ENCODE peak calls at places on chromosomes 4 and X, in five cellular contexts. J is MM.1S, W is ovary, G is heart right ventricle, Q is HCT116. U is an unnamed sample.

GRCh38 chr4:156933633-156934258 is 37.9 kb downstream of the PDGFC start:
- DNase-seq in J (no peak), W (no peak), G (no peak), Q (peak; percentile 32), U (no peak)

GRCh38 chrX:39397561-39398200 is 596.4 kb downstream of the MID1IP1 start:
- DNase-seq in J (no peak), W (no peak), G (no peak), Q (no peak), U (no peak)

GRCh38 chr4:3868146-3868840 is 102.1 kb downstream of the ADRA2C start:
- DNase-seq in J (peak; percentile 18), W (no peak), G (no peak), Q (no peak), U (peak; percentile 39)

GRCh38 chr4:69321153-69321729 is 41.0 kb downstream of the UGT2B28 start:
- DNase-seq in J (peak; percentile 79), W (no peak), G (no peak), Q (no peak), U (no peak)

GRCh38 chr4:122873752-122874151 is 47.1 kb downstream of the FGF2 start:
- DNase-seq in J (no peak), W (no peak), G (no peak), Q (no peak), U (no peak)

GRCh38 chr4:7238300-7238960 is 46.1 kb downstream of the SORCS2 start:
- DNase-seq in J (no peak), W (no peak), G (no peak), Q (no peak), U (no peak)

GRCh38 chrX:53081925-53082772 is at the start of gene TSPYL2:
- DNase-seq in J (peak; percentile 88), W (peak; percentile 96), G (peak; percentile 94), Q (peak; percentile 85), U (peak; percentile 94)

GRCh38 chrX:48496660-48497059 is 12.1 kb upstream of the PORCN start:
- DNase-seq in J (no peak), W (no peak), G (no peak), Q (no peak), U (no peak)

GRCh38 chr4:115090483-115091075 is 22.8 kb downstream of the NDST4 start:
- DNase-seq in J (peak; percentile 64), W (no peak), G (no peak), Q (peak; percentile 32), U (no peak)

DNA sequence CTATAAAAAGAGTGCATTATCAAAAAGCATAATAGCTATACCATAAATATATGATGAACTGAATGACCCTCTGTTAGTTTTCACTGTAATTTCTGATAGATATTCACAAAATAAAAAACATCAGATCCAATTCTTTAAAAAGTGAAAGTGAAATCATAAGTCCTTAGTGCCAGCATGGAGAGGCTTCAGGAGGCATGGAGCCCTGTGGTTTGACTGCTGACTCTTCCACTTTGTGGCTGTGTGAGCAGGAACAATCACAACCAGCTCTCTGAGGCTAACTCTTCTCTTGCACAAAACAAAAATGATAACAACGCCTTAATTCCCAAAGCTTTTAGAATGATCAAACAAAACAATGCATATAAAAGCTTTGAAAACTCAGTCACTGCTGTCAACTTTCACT is 1143.9 kb downstream of the PDHA2 start:
- DNase-seq in J (no peak), W (no peak), G (no peak), Q (no peak), U (no peak)
- H3K4me3 ChIP-seq in J (no peak overlapping the region), W (no peak overlapping the region), G (no peak overlapping the region), Q (no peak overlapping the region), U (no peak overlapping the region)

GRCh38 chr4:82047731-82048130 is 326.1 kb downstream of the HNRNPD start:
- DNase-seq in J (no peak), W (no peak), G (no peak), Q (no peak), U (no peak)
- H3K4me3 ChIP-seq in J (no peak overlapping the region), W (no peak overlapping the region), G (no peak overlapping the region), Q (no peak overlapping the region), U (no peak overlapping the region)

GRCh38 chr4:118834070-118834469 is 1.9 kb downstream of the SEC24D start:
- DNase-seq in J (no peak), W (no peak), G (no peak), Q (no peak), U (no peak)
- H3K4me3 ChIP-seq in J (peak overlapping the region; percentile 86), W (no peak overlapping the region), G (no peak overlapping the region), Q (no peak overlapping the region), U (no peak overlapping the region)

GRCh38 chr4:83108101-83108861 is 6.2 kb downstream of the PLAC8 start:
- DNase-seq in J (no peak), W (no peak), G (no peak), Q (no peak), U (no peak)
- H3K4me3 ChIP-seq in J (no peak overlapping the region), W (no peak overlapping the region), G (no peak overlapping the region), Q (no peak overlapping the region), U (no peak overlapping the region)

DNA sequence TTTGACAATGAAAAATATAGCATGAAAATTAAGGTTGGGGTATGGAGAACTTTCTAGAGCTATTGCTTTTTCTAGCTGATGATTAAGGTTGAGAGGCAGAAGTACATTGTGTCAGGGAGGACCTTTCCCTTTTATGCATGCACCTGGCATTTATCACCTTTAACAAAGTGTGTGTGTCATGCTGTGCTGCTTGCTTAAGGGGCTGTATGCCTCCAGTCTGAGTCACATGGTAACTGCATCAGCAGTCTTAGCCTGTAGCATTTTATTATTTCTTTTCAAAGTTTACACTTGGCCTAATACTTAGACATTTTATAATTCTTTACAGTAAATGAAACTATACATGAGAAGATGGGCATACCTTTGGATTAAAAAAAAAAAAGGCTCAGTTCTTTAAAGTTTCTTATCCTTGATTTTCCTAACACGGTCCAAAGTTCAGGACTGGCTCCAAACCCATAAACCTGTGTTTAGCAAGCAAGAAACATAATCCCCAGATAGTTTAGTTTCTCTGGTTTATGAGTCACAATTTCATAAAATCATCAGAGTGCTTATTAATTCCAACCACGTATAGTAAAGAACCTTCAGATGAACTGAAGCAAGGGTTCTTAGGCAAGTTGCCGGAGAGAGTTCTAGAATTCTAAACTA is 14.5 kb downstream of the NPNT start:
- DNase-seq in J (no peak), W (no peak), G (no peak), Q (peak; percentile 60), U (no peak)
- H3K4me3 ChIP-seq in J (no peak overlapping the region), W (no peak overlapping the region), G (no peak overlapping the region), Q (no peak overlapping the region), U (no peak overlapping the region)

DNA sequence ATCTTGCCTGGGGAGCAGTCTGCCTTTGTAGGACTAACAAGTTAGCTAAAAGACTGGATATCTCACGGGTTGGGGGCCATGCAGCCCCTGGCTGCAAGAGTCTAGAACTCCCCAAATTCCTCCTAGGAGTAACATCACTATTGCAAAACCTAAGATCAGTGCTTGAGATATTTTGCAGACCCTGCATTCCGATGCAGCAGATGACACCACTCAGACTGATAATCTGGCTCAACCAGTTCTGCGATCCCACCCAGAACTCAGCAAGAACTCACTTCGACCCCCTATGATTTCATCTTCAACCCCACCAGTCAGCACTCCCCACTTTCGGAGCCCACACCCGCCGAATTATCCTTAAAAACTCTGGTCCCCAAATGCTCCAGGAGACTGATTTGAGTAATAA is 834.0 kb downstream of the C4orf33 start:
- DNase-seq in J (no peak), W (no peak), G (no peak), Q (no peak), U (no peak)
- H3K4me3 ChIP-seq in J (no peak overlapping the region), W (no peak overlapping the region), G (no peak overlapping the region), Q (no peak overlapping the region), U (no peak overlapping the region)

DNA sequence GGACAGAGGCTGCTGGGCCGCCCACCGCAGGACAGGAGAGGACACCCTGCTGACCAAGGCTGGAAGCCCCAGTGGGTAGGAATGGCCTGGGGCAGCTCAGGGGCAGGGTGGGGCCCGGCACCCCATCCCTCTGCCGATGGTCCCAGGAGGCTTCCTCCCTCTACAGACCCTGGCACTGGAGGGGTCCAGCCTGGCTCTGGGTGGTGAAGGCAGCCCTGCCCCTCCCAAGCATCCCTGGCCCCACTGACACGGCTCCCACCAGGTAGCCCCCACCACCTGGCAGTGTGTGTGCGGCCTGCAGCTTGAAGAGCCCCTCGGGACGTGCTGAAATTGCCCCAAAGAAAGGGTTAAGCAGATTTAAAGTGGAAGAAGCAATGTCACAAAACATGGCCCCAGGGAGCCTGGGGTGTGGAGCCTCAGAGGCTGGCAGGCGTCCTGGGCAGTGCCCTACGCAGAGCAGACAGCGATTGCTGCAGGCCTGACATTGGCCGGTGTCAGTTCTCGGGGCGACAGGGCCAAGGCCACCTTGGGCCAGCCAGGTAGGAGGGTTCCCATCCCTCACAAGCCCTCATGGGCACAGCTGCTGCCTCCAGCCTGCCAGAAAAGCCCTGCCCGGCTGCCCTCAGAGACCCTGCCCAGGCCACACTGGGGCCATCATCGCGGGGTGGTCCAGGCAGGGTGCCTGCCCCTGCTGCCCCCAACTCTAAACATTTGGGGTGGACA is 80.5 kb downstream of the FAM53A start:
- DNase-seq in J (no peak), W (no peak), G (peak; percentile 6), Q (no peak), U (no peak)
- H3K4me3 ChIP-seq in J (no peak overlapping the region), W (no peak overlapping the region), G (no peak overlapping the region), Q (no peak overlapping the region), U (no peak overlapping the region)

GRCh38 chrX:437636-438390 is 51.1 kb upstream of the PPP2R3B start:
- DNase-seq in J (no peak), W (no peak), G (no peak), Q (no peak), U (no peak)
- H3K4me3 ChIP-seq in J (no peak overlapping the region), W (no peak overlapping the region), G (no peak overlapping the region), Q (no peak overlapping the region), U (no peak overlapping the region)

GRCh38 chrX:115462406-115462805 is 98.6 kb upstream of the PLS3 start:
- DNase-seq in J (no peak), W (no peak), G (no peak), Q (no peak), U (no peak)

GRCh38 chrX:115460565-115460888 is 100.4 kb upstream of the PLS3 start:
- DNase-seq in J (no peak), W (no peak), G (no peak), Q (no peak), U (no peak)

DNA sequence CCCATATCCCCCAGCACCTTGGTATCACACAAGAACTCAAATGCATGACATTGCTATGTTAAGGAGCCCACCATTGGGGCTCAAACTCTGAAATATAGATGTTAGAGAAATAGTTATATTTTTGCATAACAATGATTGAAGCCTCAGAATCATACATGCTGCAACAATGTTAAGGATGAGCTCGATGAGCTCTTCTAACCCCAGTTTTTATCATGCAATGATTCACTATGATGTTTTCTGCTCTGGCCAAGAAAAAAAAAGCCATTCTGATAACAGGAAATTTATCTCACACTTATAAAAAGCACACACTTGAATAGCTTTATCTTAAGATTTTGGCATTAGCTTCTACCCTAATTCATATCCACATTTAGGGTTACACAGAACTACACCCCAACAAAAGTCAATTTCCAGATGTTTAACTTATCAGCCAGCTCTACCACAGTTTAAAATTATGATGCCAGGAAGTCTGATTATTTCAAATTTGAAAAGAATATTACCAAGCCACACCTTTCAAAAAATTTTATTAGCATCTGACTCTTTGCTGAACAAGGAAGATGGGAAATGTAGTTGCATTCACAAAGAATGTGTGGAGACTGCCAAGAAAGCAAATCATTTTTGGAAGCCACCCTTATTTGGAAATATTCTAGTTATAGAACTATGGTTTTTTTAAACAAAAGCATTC is 101.0 kb upstream of the PLS3 start:
- DNase-seq in J (no peak), W (no peak), G (no peak), Q (no peak), U (no peak)
- H3K4me3 ChIP-seq in J (no peak overlapping the region), W (no peak overlapping the region), G (no peak overlapping the region), Q (no peak overlapping the region), U (no peak overlapping the region)

U was measured in SJSA1.